ENCODE peak calls at places on chromosomes 12 and 14, in ten cellular contexts. I, R, K, O, W, E, J, Q, Y and C are unnamed samples. For H3K36me3, the result is how much of the 10 kb centered on the place peaks cover.

GRCh38 chr12:109462868-109463692 is 14.0 kb downstream of the KCTD10 start:
- DNase-seq in J (no peak), E (peak), O (peak), K (peak), Y (peak), Q (peak), I (peak), R (peak), W (peak), C (no peak)

GRCh38 chr12:124687695-124688301 is 120.4 kb upstream of the NCOR2 start:
- DNase-seq in Q (peak), I (no peak), W (no peak), R (no peak), J (peak), Y (peak), K (no peak), O (no peak), E (no peak), C (no peak)

GRCh38 chr12:115341442-115341841 is 657.5 kb upstream of the TBX3 start:
- DNase-seq in Q (peak), R (no peak), I (peak), Y (no peak), J (no peak), K (peak), W (peak), E (peak), O (peak), C (no peak)

GRCh38 chr14:104350463-104351185 is 212.2 kb downstream of the KIF26A start:
- DNase-seq in R (no peak), K (no peak), Y (no peak), I (no peak), O (peak), W (peak), E (no peak), J (no peak), Q (no peak), C (no peak)

GRCh38 chr14:77761205-77761931 is 412 bp upstream of the SNW1 start:
- DNase-seq in Y (no peak), Q (peak), R (peak), W (peak), K (peak), J (peak), E (peak), I (peak), O (peak), C (peak)

GRCh38 chr14:104395941-104396681 is 183.5 kb upstream of the C14orf180 start:
- DNase-seq in W (no peak), E (no peak), O (no peak), Q (no peak), Y (no peak), K (peak), I (no peak), J (peak), R (no peak), C (peak)

GRCh38 chr12:100539209-100539608 is 34.3 kb upstream of the GAS2L3 start:
- DNase-seq in K (no peak), J (peak), O (no peak), R (no peak), E (no peak), I (no peak), Q (no peak), Y (no peak), W (no peak), C (peak)

GRCh38 chr14:93322886-93323596 is 9.8 kb downstream of the BTBD7 start:
- DNase-seq in I (no peak), E (no peak), R (no peak), J (no peak), O (no peak), W (no peak), Y (no peak), K (no peak), Q (no peak), C (no peak)

GRCh38 chr14:67583711-67584644 is 16.1 kb downstream of the PIGH start:
- DNase-seq in R (no peak), O (no peak), I (peak), W (peak), Q (no peak), J (peak), K (no peak), Y (peak), E (peak), C (peak)

GRCh38 chr14:82445810-82446575 is 912.3 kb upstream of the SEL1L start:
- DNase-seq in W (no peak), E (no peak), R (no peak), K (no peak), O (no peak), J (no peak), I (no peak), Y (no peak), Q (no peak), C (no peak)

DNA sequence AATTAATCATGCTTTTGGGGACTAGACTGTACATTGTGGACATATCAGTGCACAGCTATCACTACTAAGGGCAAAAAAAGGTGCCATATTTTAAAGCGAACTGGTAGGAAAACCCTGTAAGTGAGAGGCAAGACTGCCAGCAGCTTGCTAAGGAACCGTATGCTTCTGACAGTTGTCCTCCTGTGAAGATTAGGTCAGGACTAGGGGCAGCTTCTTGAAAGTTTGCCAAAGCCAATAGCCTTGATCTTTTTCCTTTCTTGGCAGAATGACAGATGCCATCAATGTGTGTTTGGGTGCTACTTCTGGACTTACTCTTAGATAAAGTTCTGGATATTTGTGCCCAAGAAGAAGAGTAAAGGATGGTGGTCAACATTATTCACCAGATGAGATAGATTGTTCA is 7.4 kb downstream of the DAAM1 start:
- DNase-seq in Q (no peak), K (no peak), Y (no peak), J (no peak), E (no peak), I (no peak), O (no peak), R (no peak), W (no peak), C (no peak)
- H3K27ac ChIP-seq in Q (no peak), K (peak), Y (no peak), J (no peak), E (no peak), I (no peak), O (peak), R (no peak), W (no peak), C (no peak)

DNA sequence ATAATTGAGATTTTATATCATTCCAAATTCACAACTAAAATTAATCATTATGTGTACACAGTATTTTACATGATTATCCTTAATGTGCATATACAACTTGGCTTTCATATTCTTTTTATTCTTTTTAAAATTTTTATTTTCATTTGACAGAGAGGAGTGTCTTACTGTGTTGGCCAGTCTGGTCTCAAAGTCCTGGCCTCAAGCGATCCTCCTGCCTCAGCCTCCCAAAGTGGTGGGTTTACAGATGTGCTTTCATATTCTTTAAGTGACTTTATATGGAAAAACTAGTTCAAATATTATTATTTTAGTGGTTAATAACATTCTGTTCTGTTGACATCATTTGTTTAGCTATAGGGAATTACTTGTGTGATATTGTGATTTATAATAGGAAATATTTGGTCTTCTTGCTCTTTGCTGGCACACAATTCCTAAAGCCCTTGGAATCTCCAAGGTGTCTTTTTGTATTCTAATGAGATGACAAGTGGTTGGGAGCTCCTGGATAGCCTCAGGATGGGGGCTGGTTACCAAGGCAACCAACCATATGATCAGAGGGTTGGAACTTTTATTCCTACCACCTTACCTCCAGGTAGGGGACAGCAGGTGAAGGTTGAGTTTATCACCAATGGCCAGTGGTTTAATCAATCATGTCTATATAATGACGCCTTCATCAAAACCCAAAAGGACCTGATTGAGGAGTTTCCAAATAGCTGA is 16.0 kb upstream of the ZNF410 start:
- DNase-seq in Y (no peak), O (no peak), E (no peak), J (no peak), I (no peak), W (no peak), K (no peak), R (no peak), Q (no peak), C (no peak)
- H3K36me3 ChIP-seq in Y (under half), O (under half), E (under half), J (under half), I (under half), W (under half), K (under half), R (under half), Q (half or more), C (under half)

DNA sequence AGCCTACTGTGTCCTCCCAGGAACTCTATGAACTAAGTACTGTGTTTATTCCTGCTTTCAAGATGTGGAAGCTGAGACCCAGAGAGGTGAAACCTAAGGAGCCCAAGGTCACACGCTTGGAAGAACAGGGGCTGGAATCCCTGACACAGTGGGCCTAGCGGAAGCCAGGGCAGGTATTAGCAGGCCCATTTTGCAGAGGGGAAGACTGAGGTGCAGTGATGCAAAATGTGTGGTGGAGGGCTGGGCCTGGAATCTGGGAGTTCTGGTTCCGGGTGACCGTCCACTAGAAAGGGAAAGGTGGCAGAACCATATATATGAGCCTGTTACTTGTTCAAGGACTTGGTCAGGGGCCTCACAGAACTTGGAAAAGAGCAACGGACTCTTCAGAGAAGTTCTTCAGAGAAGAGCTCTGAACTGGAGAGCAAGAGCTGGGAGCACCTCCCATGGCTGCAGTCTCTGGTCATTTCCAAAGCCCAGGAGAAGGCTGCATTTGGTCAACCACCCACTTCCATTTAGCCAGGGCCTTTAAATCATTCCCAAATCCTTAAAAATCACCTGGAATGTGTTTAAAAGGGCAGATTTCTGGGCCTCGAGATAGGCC is 119.5 kb downstream of the CHST11 start:
- DNase-seq in Y (no peak), I (no peak), W (no peak), J (no peak), R (no peak), Q (no peak), K (no peak), E (no peak), O (no peak), C (no peak)
- H3K27ac ChIP-seq in Y (no peak), I (no peak), W (no peak), J (no peak), R (no peak), Q (no peak), K (no peak), E (no peak), O (no peak), C (peak)

GRCh38 chr14:31128601-31129526 is 78.7 kb downstream of the HECTD1 start:
- DNase-seq in I (no peak), Y (no peak), O (no peak), W (no peak), J (peak), K (no peak), R (no peak), Q (no peak), E (no peak), C (peak)
- H3K36me3 ChIP-seq in I (under half), Y (under half), O (under half), W (half or more), J (half or more), K (half or more), R (half or more), Q (half or more), E (under half), C (half or more)

GRCh38 chr12:117063162-117063911 is 35.9 kb downstream of the TESC start:
- DNase-seq in Q (no peak), Y (peak), E (no peak), R (no peak), K (no peak), W (peak), O (no peak), J (no peak), I (peak), C (no peak)
- H3K27ac ChIP-seq in Q (no peak), Y (peak), E (no peak), R (no peak), K (no peak), W (peak), O (no peak), J (no peak), I (peak), C (no peak)

GRCh38 chr12:63052696-63053095 is 98.3 kb downstream of the AVPR1A start:
- DNase-seq in O (no peak), R (no peak), W (no peak), I (no peak), Y (no peak), J (no peak), Q (no peak), E (no peak), K (no peak), C (no peak)

DNA sequence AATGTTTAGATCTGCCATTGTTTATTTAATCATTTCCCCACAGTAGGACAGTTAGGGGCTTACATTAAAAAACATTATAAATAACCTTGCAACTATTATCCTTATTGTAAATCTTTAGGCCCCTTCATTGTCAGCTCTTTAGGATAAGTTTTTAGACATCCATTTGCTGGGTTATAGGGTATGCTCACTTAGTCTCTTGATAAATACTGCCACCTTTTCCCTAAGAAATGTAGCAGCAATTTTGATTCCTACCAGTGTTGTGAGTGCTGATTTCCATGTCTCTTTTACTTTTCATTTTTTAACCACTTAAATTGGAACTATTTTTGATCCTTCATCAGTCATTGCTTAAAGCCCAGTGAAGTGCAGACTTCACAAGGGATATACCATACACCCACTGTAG is 94.4 kb downstream of the AVPR1A start:
- DNase-seq in Y (no peak), J (no peak), K (no peak), I (no peak), W (no peak), Q (no peak), E (no peak), O (no peak), R (no peak), C (no peak)
- H3K36me3 ChIP-seq in Y (under half), J (under half), K (under half), I (under half), W (under half), Q (under half), E (under half), O (under half), R (under half), C (under half)

DNA sequence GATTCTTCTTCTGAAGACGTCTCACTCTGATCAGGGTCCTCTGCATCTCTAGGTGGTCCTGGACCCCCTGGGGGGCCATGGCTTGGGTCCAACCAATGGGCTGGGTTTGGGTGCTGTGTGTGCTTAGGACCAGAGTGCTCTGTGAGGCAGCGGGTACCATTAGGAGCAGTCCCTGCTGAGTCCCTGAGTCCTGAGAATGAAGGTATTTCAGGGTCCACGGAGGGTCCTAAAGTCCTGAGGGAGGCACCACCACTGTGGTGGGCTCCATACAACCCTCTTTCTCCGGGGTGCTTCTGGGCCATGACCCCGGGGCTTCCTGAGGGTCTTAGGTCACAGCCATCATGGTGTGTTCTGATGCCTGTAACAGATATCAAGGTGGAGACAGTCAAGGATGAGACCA is 1.0 kb downstream of the DNAJC14 start:
- DNase-seq in Y (no peak), I (no peak), O (peak), J (no peak), K (no peak), W (peak), E (no peak), R (no peak), Q (no peak), C (no peak)
- H3K27ac ChIP-seq in Y (peak), I (peak), O (peak), J (peak), K (peak), W (peak), E (peak), R (peak), Q (peak), C (peak)

GRCh38 chr14:74784634-74785033 is 21.5 kb downstream of the YLPM1 start:
- DNase-seq in K (no peak), O (no peak), W (no peak), E (no peak), I (no peak), J (no peak), R (no peak), Y (peak), Q (no peak), C (no peak)

GRCh38 chr14:74786916-74787315 is 23.8 kb downstream of the YLPM1 start:
- DNase-seq in Q (no peak), O (no peak), J (no peak), K (no peak), E (no peak), Y (no peak), R (no peak), I (no peak), W (no peak), C (no peak)

GRCh38 chr14:74785056-74785613 is 22.0 kb downstream of the YLPM1 start:
- DNase-seq in O (no peak), J (no peak), Y (no peak), K (no peak), Q (no peak), R (no peak), E (no peak), I (no peak), W (no peak), C (no peak)
- H3K36me3 ChIP-seq in O (under half), J (half or more), Y (half or more), K (under half), Q (half or more), R (half or more), E (under half), I (under half), W (under half), C (half or more)